ENCODE peak calls at places on chromosomes 2 and 18, in four cellular contexts. N, Q, L and J are unnamed samples.

GRCh38 chr2:231780123-231780908 is 766 bp downstream of the PDE6D start:
- DNase-seq in L (peak), Q (peak), N (peak), J (no peak)

GRCh38 chr18:79948719-79949411 is 2.6 kb downstream of the SLC66A2 start:
- DNase-seq in L (no peak), Q (no peak), N (no peak), J (no peak)

GRCh38 chr18:76212958-76213357 is 282.1 kb downstream of the ZNF516 start:
- DNase-seq in L (no peak), Q (no peak), N (no peak), J (no peak)

GRCh38 chr2:28604284-28604843 is 108.5 kb downstream of the PLB1 start:
- DNase-seq in Q (no peak), L (no peak), N (no peak), J (no peak)

GRCh38 chr18:36298113-36298701 is 694 bp downstream of the FHOD3 start:
- DNase-seq in Q (no peak), L (peak), N (peak), J (no peak)

GRCh38 chr2:50401772-50402653 is 629.9 kb downstream of the NRXN1 start:
- DNase-seq in N (peak), Q (peak), L (peak), J (peak)

GRCh38 chr2:30772021-30772705 is 35.1 kb downstream of the CAPN13 start:
- DNase-seq in L (peak), N (no peak), Q (no peak), J (no peak)

GRCh38 chr2:119245076-119245840 is 21.6 kb downstream of the STEAP3 start:
- DNase-seq in L (no peak), Q (no peak), N (no peak), J (no peak)

GRCh38 chr2:149894226-149894625 is 306.7 kb upstream of the MMADHC start:
- DNase-seq in N (no peak), L (no peak), Q (no peak), J (no peak)

GRCh38 chr2:86352932-86353345 is 15.5 kb upstream of the REEP1 start:
- DNase-seq in N (no peak), Q (no peak), L (peak), J (no peak)

GRCh38 chr2:64655873-64656272 is 2.2 kb upstream of the SERTAD2 start:
- DNase-seq in L (no peak), Q (no peak), N (no peak), J (no peak)

GRCh38 chr18:76988827-76989646 is 143.5 kb downstream of the MBP start:
- DNase-seq in Q (no peak), N (no peak), L (peak), J (no peak)

GRCh38 chr2:36456227-36456788 is 100.7 kb downstream of the CRIM1 start:
- DNase-seq in Q (no peak), N (no peak), L (no peak), J (no peak)

GRCh38 chr2:230687498-230687897 is 25.1 kb upstream of the CAB39 start:
- DNase-seq in L (no peak), Q (no peak), N (no peak), J (peak)

GRCh38 chr2:3168230-3168891 is 209.3 kb downstream of the EIPR1 start:
- DNase-seq in Q (no peak), N (no peak), L (no peak), J (no peak)

GRCh38 chr2:1766400-1766799 is 22.1 kb upstream of the PXDN start:
- DNase-seq in N (no peak), L (no peak), Q (no peak), J (no peak)

GRCh38 chr2:11417946-11418585 is 47.9 kb downstream of the E2F6 start:
- DNase-seq in N (peak), L (no peak), Q (peak), J (peak)

GRCh38 chr2:26948800-26949199 is 21.6 kb upstream of the MAPRE3 start:
- DNase-seq in N (no peak), Q (no peak), L (no peak), J (no peak)

GRCh38 chr18:48011926-48012469 is 81.5 kb upstream of the SMAD2 start:
- DNase-seq in N (no peak), L (no peak), Q (no peak), J (no peak)

GRCh38 chr2:32495139-32495538 is 132.7 kb upstream of the TTC27 start:
- DNase-seq in N (no peak), Q (no peak), L (no peak), J (no peak)

GRCh38 chr18:75462178-75462832 is 34.8 kb upstream of the SMIM21 start:
- DNase-seq in L (no peak), N (no peak), Q (no peak), J (no peak)

GRCh38 chr18:13290856-13291271 is 72.3 kb downstream of the LDLRAD4 start:
- DNase-seq in N (no peak), Q (no peak), L (no peak), J (no peak)

GRCh38 chr2:15298769-15299168 is 262.4 kb downstream of the NBAS start:
- DNase-seq in Q (no peak), N (no peak), L (no peak), J (no peak)

GRCh38 chr2:134142903-134143302 is 111.0 kb upstream of the MGAT5 start:
- DNase-seq in L (no peak), N (no peak), Q (no peak), J (no peak)

GRCh38 chr2:113228351-113228750 is 50.4 kb downstream of the PAX8 start:
- DNase-seq in L (no peak), Q (no peak), N (no peak), J (no peak)

GRCh38 chr2:27823564-27823963 is 52.0 kb downstream of the MRPL33 start:
- DNase-seq in N (no peak), Q (no peak), L (no peak), J (no peak)

GRCh38 chr18:25279556-25279955 is 72.4 kb downstream of the ZNF521 start:
- DNase-seq in Q (no peak), N (no peak), L (no peak), J (no peak)

GRCh38 chr2:101354420-101354819 is 32.9 kb downstream of the CREG2 start:
- DNase-seq in N (no peak), Q (no peak), L (no peak), J (no peak)

GRCh38 chr2:230184727-230185578 is 34.8 kb downstream of the SP110 start:
- DNase-seq in N (no peak), Q (no peak), L (no peak), J (no peak)

GRCh38 chr2:182410120-182410519 is 16.7 kb downstream of the PDE1A start:
- DNase-seq in Q (no peak), N (no peak), L (no peak), J (no peak)

GRCh38 chr2:28980368-28981015 is 606 bp upstream of the TOGARAM2 start:
- DNase-seq in L (no peak), N (no peak), Q (no peak), J (no peak)

GRCh38 chr2:36561223-36561944 is 36.6 kb downstream of the FEZ2 start:
- DNase-seq in Q (peak), L (no peak), N (no peak), J (peak)

GRCh38 chr18:56252456-56252855 is 385.9 kb downstream of the TXNL1 start:
- DNase-seq in Q (no peak), N (no peak), L (no peak), J (no peak)

GRCh38 chr2:145757503-145758290 is 1237.8 kb upstream of the ZEB2 start:
- DNase-seq in L (no peak), N (no peak), Q (peak), J (no peak)

GRCh38 chr2:82992948-82993347 is 1466.1 kb downstream of the SUCLG1 start:
- DNase-seq in N (no peak), L (no peak), Q (no peak), J (no peak)

GRCh38 chr18:77057043-77057442 is 75.5 kb downstream of the MBP start:
- DNase-seq in Q (no peak), N (no peak), L (no peak), J (no peak)

GRCh38 chr18:58674863-58675472 is 3.7 kb downstream of the MALT1 start:
- DNase-seq in L (no peak), Q (no peak), N (no peak), J (no peak)

GRCh38 chr2:160411167-160411566 is 82.4 kb downstream of the RBMS1 start:
- DNase-seq in N (no peak), L (no peak), Q (no peak), J (no peak)
- TF ChIP-seq RNF2 in N (no peak), L (no peak), Q (no peak), J (no peak)

GRCh38 chr2:24010477-24011277 is 792 bp downstream of the MFSD2B start:
- DNase-seq in L (no peak), Q (no peak), N (peak), J (no peak)

GRCh38 chr2:24009680-24010476 is at the start of gene MFSD2B:
- DNase-seq in N (peak), L (no peak), Q (no peak), J (no peak)

GRCh38 chr2:24015562-24016375 is 5.9 kb downstream of the MFSD2B start:
- DNase-seq in Q (peak), L (no peak), N (no peak), J (peak)

GRCh38 chr2:24011278-24012104 is 1.6 kb downstream of the MFSD2B start:
- DNase-seq in N (peak), Q (no peak), L (no peak), J (no peak)

GRCh38 chr2:24012521-24013245 is 2.8 kb downstream of the MFSD2B start:
- DNase-seq in Q (peak), N (no peak), L (no peak), J (no peak)
- TF ChIP-seq RNF2 in Q (no peak), N (no peak), L (no peak), J (no peak)

GRCh38 chr18:8720141-8720540 is 14.8 kb downstream of the MTCL1 start:
- DNase-seq in N (no peak), L (no peak), Q (no peak), J (no peak)
- TF ChIP-seq RNF2 in N (no peak), L (no peak), Q (no peak), J (no peak)

GRCh38 chr2:171762879-171763573 is 75.8 kb downstream of the DYNC1I2 start:
- DNase-seq in Q (peak), N (no peak), L (no peak), J (no peak)

GRCh38 chr2:171763602-171764001 is 76.3 kb downstream of the DYNC1I2 start:
- DNase-seq in N (no peak), L (no peak), Q (peak), J (no peak)
- TF ChIP-seq RNF2 in N (no peak), L (no peak), Q (no peak), J (no peak)

GRCh38 chr2:241741016-241741415 is 6.6 kb downstream of the D2HGDH start:
- DNase-seq in N (no peak), Q (no peak), L (no peak), J (no peak)
- TF ChIP-seq RNF2 in N (no peak), Q (no peak), L (no peak), J (no peak)

GRCh38 chr2:235414422-235414821 is 79.4 kb upstream of the AGAP1 start:
- DNase-seq in Q (no peak), N (no peak), L (no peak), J (no peak)
- TF ChIP-seq RNF2 in Q (no peak), N (no peak), L (no peak), J (no peak)